ENCODE peak calls at places on chromosomes 2 and 18, in seven cellular contexts. E, V, D, Q, G, H and O are unnamed samples.
A peak's percentile ranks its signal among the peaks of the same experiment; 100 is the strongest.

GRCh38 chr2:14524803-14525080 is 107.8 kb upstream of the LRATD1 start:
- DNase-seq in E (no peak), V (no peak), D (no peak), Q (no peak), G (no peak), H (no peak), O (no peak)

GRCh38 chr2:216349366-216349765 is 22.9 kb downstream of the MARCHF4 start:
- DNase-seq in E (no peak), V (no peak), D (no peak), Q (no peak), G (no peak), H (no peak), O (peak; percentile 65)

GRCh38 chr2:168912466-168913170 is 11.5 kb downstream of the G6PC2 start:
- DNase-seq in E (no peak), V (no peak), D (no peak), Q (no peak), G (no peak), H (no peak), O (peak; percentile 72)

GRCh38 chr2:67997528-67998267 is 65.1 kb downstream of the C1D start:
- DNase-seq in E (no peak), V (no peak), D (no peak), Q (peak; percentile 48), G (no peak), H (no peak), O (no peak)

GRCh38 chr2:149040451-149040850 is 2.0 kb downstream of the LYPD6B start:
- DNase-seq in E (peak; percentile 52), V (peak; percentile 57), D (no peak), Q (no peak), G (no peak), H (no peak), O (peak; percentile 89)

GRCh38 chr2:42652086-42652485 is 83.7 kb downstream of the MTA3 start:
- DNase-seq in E (no peak), V (peak; percentile 34), D (no peak), Q (no peak), G (no peak), H (no peak), O (peak; percentile 40)

GRCh38 chr18:50844960-50845359 is 25.1 kb upstream of the MRO start:
- DNase-seq in E (no peak), V (no peak), D (no peak), Q (no peak), G (no peak), H (no peak), O (no peak)

GRCh38 chr2:56540901-56541300 is 357.1 kb downstream of the CCDC85A start:
- DNase-seq in E (no peak), V (no peak), D (no peak), Q (no peak), G (no peak), H (no peak), O (no peak)

GRCh38 chr2:42872736-42873135 is 80.4 kb upstream of the HAAO start:
- DNase-seq in E (no peak), V (no peak), D (no peak), Q (peak; percentile 44), G (peak; percentile 72), H (no peak), O (no peak)

GRCh38 chr2:153106802-153107477 is 371.6 kb downstream of the RPRM start:
- DNase-seq in E (no peak), V (no peak), D (no peak), Q (no peak), G (no peak), H (no peak), O (no peak)

GRCh38 chr2:19238440-19238839 is 120.0 kb downstream of the OSR1 start:
- DNase-seq in E (no peak), V (no peak), D (no peak), Q (no peak), G (no peak), H (no peak), O (no peak)

GRCh38 chr2:215136669-215137328 is 1.6 kb downstream of the ABCA12 start:
- DNase-seq in E (no peak), V (no peak), D (no peak), Q (no peak), G (no peak), H (no peak), O (no peak)

GRCh38 chr2:20509766-20510490 is 63.1 kb downstream of the RHOB start:
- DNase-seq in E (no peak), V (no peak), D (peak; percentile 77), Q (no peak), G (no peak), H (no peak), O (peak; percentile 64)